ENCODE peak calls at places on chromosomes 12 and 14, in six cellular contexts. J is WTC11, I is HCT116, B is H1, L is HepG2, G is K562. S is an unnamed sample.

GRCh38 chr12:125023065-125023464 is 29.6 kb downstream of the BRI3BP start:
- DNase-seq in J (no peak), I (no peak), B (no peak), L (no peak), G (no peak), S (no peak)

GRCh38 chr12:120218680-120219606 is 18.0 kb upstream of the RPLP0 start:
- DNase-seq in J (no peak), I (no peak), B (no peak), L (peak; percentile 85), G (no peak), S (no peak)

GRCh38 chr14:69045857-69046351 is 66.8 kb upstream of the ACTN1 start:
- DNase-seq in J (no peak), I (no peak), B (no peak), L (no peak), G (no peak), S (no peak)

GRCh38 chr12:43957732-43958131 is 121.9 kb downstream of the TMEM117 start:
- DNase-seq in J (no peak), I (peak; percentile 37), B (no peak), L (peak; percentile 49), G (peak; percentile 15), S (peak; percentile 28)

GRCh38 chr12:20142956-20143355 is 225.4 kb upstream of the PDE3A start:
- DNase-seq in J (no peak), I (no peak), B (no peak), L (no peak), G (no peak), S (no peak)

GRCh38 chr14:69610020-69610858 is 1.2 kb upstream of the SUSD6 start:
- DNase-seq in J (no peak), I (no peak), B (no peak), L (no peak), G (no peak), S (no peak)

GRCh38 chr12:124465473-124465872 is 101.9 kb downstream of the NCOR2 start:
- DNase-seq in J (no peak), I (no peak), B (no peak), L (no peak), G (no peak), S (no peak)

GRCh38 chr14:105136401-105137322 is 31.9 kb downstream of the JAG2 start:
- DNase-seq in J (no peak), I (no peak), B (peak; percentile 45), L (no peak), G (no peak), S (no peak)

GRCh38 chr14:90617942-90618341 is 198.3 kb downstream of the TTC7B start:
- DNase-seq in J (no peak), I (no peak), B (no peak), L (no peak), G (no peak), S (no peak)

GRCh38 chr12:33555128-33555527 is 115.5 kb upstream of the SYT10 start:
- DNase-seq in J (no peak), I (no peak), B (no peak), L (no peak), G (no peak), S (no peak)

GRCh38 chr12:117040496-117040895 is 58.7 kb downstream of the TESC start:
- DNase-seq in J (no peak), I (no peak), B (no peak), L (no peak), G (no peak), S (no peak)

GRCh38 chr14:22982013-22982476 is 306 bp downstream of the AJUBA start:
- DNase-seq in J (peak; percentile 59), I (no peak), B (no peak), L (no peak), G (no peak), S (no peak)

GRCh38 chr14:77786148-77786547 is 13.8 kb upstream of the ADCK1 start:
- DNase-seq in J (no peak), I (no peak), B (no peak), L (no peak), G (no peak), S (no peak)

GRCh38 chr12:27276275-27276674 is 32.2 kb downstream of the STK38L start:
- DNase-seq in J (no peak), I (no peak), B (no peak), L (no peak), G (no peak), S (no peak)

DNA sequence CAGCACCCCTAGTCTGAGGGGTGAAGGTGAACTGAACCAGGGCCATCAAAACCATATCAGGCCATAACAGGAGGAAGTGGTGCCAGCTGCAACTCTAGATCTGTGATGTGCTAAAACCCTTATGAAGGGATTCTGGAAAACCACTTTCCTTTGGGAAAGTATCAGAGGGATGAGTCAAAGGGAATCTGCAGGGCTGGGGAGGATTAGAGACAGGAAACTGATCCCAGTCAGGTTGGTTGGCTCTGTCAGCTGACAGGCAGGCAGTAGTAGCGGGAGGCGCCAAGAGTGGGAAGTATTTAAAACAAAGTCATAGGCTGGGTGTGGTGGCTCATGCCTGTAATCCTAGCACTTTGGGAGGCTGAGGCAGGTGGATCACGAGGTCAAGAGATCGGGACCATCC is 162.4 kb downstream of the PPM1H start:
- DNase-seq in J (no peak), I (no peak), B (no peak), L (no peak), G (no peak), S (no peak)
- TF ChIP-seq ATF3 in J (no peak), I (no peak), B (no peak), L (no peak), G (no peak), S (no peak)

GRCh38 chr12:80273144-80273543 is 170.9 kb upstream of the PTPRQ start:
- DNase-seq in J (no peak), I (no peak), B (no peak), L (no peak), G (no peak), S (no peak)
- TF ChIP-seq ATF3 in J (no peak), I (no peak), B (no peak), L (no peak), G (no peak), S (no peak)

DNA sequence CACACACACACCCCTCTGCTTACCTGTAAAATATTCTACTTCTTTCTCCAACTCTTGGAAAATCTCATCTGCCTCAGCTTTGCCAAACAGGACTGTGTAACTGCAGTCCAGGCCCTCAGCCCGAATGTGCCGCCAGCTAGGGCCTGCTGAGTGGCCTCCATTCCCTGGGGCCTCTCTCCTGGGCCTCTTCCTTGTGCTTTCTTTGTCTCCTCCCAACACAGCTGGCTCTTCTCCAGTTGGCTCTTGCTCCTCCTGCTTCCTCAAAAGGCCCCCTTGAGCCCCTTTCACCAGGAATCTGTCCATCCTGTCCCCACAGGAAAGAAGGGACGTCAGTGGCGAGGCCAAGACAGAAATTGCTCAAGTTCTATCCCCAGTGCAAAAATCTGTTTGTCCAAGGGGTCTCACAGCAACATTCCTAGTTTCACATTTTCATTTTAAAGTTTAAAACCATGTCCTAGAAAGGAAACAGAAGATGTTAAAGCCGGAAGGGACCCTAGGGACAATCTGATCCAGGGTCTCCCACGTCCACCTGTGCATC is 719 bp downstream of the ALKBH2 start:
- DNase-seq in J (no peak), I (no peak), B (no peak), L (no peak), G (no peak), S (no peak)
- TF ChIP-seq ATF3 in J (no peak), I (no peak), B (no peak), L (no peak), G (no peak), S (no peak)

GRCh38 chr12:18677189-18677588 is 60.6 kb downstream of the PLCZ1 start:
- DNase-seq in J (no peak), I (no peak), B (no peak), L (no peak), G (no peak), S (no peak)
- TF ChIP-seq ATF3 in J (no peak), I (no peak), B (no peak), L (no peak), G (no peak), S (no peak)

DNA sequence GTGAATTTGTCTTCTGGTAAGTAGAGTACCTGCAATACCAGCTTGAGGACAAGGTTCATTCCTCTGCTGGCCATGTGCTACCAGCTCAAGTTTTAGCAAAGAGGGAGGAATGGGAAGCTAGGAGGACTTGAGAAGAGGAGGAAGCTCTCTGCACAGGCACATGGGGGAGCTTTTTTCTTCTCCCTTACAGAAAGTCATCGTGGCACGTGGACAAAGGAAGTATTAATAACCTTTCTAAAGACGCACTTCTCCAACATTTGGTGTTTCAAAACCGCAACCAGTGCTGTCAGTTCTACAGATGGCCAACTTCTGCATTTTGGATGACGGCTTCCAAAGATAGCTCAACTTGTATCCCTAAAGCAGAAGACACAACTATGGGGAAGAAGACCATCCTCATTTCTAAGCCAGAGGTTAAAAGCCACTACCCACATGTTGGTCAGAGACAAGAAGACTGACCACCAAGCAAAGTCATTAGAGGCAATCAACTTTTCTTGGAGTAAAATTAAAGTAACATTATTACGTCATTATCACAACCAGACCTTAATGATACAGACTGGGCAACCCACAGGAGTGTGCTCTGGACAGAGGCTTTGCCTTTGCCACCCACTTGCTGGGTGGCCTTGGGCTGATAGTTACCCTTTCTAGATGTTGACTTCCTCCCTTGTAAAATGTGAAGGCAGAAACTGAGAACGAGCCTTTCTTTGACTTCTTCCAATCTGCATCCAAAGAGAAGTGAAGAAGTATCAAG is 12.3 kb upstream of the TMED10 start:
- DNase-seq in J (no peak), I (no peak), B (no peak), L (no peak), G (no peak), S (peak; percentile 62)
- TF ChIP-seq ATF3 in J (no peak), I (no peak), B (no peak), L (no peak), G (peak; percentile 13), S (no peak)

GRCh38 chr12:57887631-57888406 is 41.3 kb upstream of the CTDSP2 start:
- DNase-seq in J (peak; percentile 19), I (no peak), B (no peak), L (no peak), G (peak; percentile 37), S (no peak)

GRCh38 chr12:57886590-57887363 is 40.2 kb upstream of the CTDSP2 start:
- DNase-seq in J (no peak), I (no peak), B (no peak), L (no peak), G (no peak), S (no peak)

GRCh38 chr12:57890191-57891120 is 43.9 kb upstream of the CTDSP2 start:
- DNase-seq in J (no peak), I (no peak), B (no peak), L (no peak), G (no peak), S (no peak)

GRCh38 chr12:57889541-57889989 is 43.0 kb upstream of the CTDSP2 start:
- DNase-seq in J (no peak), I (no peak), B (no peak), L (no peak), G (no peak), S (no peak)

GRCh38 chr12:57888407-57889157 is 42.1 kb upstream of the CTDSP2 start:
- DNase-seq in J (peak; percentile 34), I (no peak), B (no peak), L (no peak), G (no peak), S (no peak)
- TF ChIP-seq ATF3 in J (no peak), I (no peak), B (no peak), L (no peak), G (no peak), S (no peak)

DNA sequence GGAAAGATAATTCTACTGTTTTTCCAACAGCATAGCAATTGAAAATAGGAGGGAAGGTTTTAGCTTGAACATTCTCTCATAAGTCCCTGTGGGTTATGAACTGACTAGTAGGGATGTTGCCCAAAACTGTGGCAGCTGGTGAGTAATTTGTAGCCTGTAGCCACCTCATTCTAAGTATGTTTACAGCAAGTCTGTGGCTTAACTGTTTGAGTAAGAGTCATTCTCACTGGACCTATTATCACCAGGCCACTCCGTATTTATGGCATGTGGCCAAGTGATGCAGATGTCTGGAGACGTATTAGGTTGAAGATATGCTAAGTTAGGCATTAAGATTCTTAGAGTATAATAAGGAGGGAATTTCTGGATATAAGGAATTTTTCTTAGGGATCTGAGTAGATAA is 458.3 kb downstream of the ETNK1 start:
- DNase-seq in J (no peak), I (no peak), B (no peak), L (no peak), G (no peak), S (no peak)
- TF ChIP-seq ATF3 in J (no peak), I (no peak), B (no peak), L (no peak), G (no peak), S (no peak)